ENCODE peak calls at places on chromosomes 7 and 10, in ten cellular contexts. P, S, X, C, H, V, W, G, Y and D are unnamed samples.
A peak's percentile ranks its signal among the peaks of the same experiment; 100 is the strongest.

GRCh38 chr10:117535045-117535751 is 7.3 kb upstream of the EMX2 start:
- DNase-seq in X (no peak), S (peak; percentile 31), P (no peak), C (no peak), W (no peak), G (no peak), Y (no peak), H (no peak), V (no peak), D (no peak)

GRCh38 chr10:121662945-121663917 is 65.0 kb upstream of the FGFR2 start:
- DNase-seq in C (no peak), G (no peak), P (no peak), V (no peak), H (no peak), Y (peak; percentile 26), W (no peak), S (peak; percentile 71), X (no peak), D (no peak)

GRCh38 chr7:28351450-28351849 is 60.9 kb upstream of the CREB5 start:
- DNase-seq in C (no peak), W (no peak), G (no peak), Y (no peak), H (no peak), S (no peak), X (no peak), V (no peak), P (no peak), D (no peak)

GRCh38 chr7:116173051-116174028 is 37.0 kb upstream of the TES start:
- DNase-seq in C (no peak), Y (no peak), V (peak; percentile 46), X (peak; percentile 28), S (peak; percentile 40), P (peak; percentile 52), H (no peak), G (peak; percentile 77), W (no peak), D (no peak)

GRCh38 chr10:74145133-74145532 is 5.5 kb downstream of the AP3M1 start:
- DNase-seq in Y (no peak), X (peak; percentile 71), V (no peak), W (no peak), P (peak; percentile 56), H (peak; percentile 67), C (no peak), G (peak; percentile 93), S (no peak), D (no peak)

GRCh38 chr7:141649865-141650499 is 52.0 kb downstream of the DENND11 start:
- DNase-seq in H (peak; percentile 87), W (no peak), Y (no peak), P (peak; percentile 66), V (peak; percentile 83), X (peak; percentile 83), G (peak; percentile 93), S (peak; percentile 92), C (no peak), D (no peak)

GRCh38 chr7:47067215-47067614 is 514.7 kb downstream of the TNS3 start:
- DNase-seq in Y (no peak), X (no peak), P (no peak), S (peak; percentile 3), H (no peak), C (no peak), G (no peak), W (no peak), V (no peak), D (no peak)

GRCh38 chr10:103333934-103334520 is 16.9 kb downstream of the PCGF6 start:
- DNase-seq in Y (no peak), G (peak; percentile 24), W (no peak), V (peak; percentile 3), H (peak; percentile 1), P (no peak), S (peak; percentile 6), C (no peak), X (peak; percentile 14), D (no peak)

GRCh38 chr7:43535031-43535451 is 47.9 kb upstream of the STK17A start:
- DNase-seq in Y (no peak), H (no peak), X (no peak), G (peak; percentile 86), V (no peak), S (no peak), P (no peak), C (no peak), W (no peak), D (no peak)

GRCh38 chr7:1978656-1979590 is 253.8 kb downstream of the MAD1L1 start:
- DNase-seq in V (no peak), H (no peak), G (no peak), W (no peak), C (no peak), X (no peak), S (no peak), P (no peak), Y (no peak), D (no peak)

GRCh38 chr7:101410743-101411476 is 48.2 kb downstream of the COL26A1 start:
- DNase-seq in S (peak; percentile 96), W (no peak), C (peak; percentile 25), V (no peak), X (peak; percentile 76), Y (no peak), H (no peak), G (no peak), P (no peak), D (peak; percentile 79)

GRCh38 chr7:108415821-108416536 is 40.3 kb downstream of the NRCAM start:
- DNase-seq in P (no peak), H (no peak), W (no peak), C (no peak), S (peak; percentile 37), G (peak; percentile 83), Y (no peak), X (peak; percentile 32), V (peak; percentile 32), D (no peak)

GRCh38 chr10:35378547-35379210 is 42.4 kb downstream of the CCNY start:
- DNase-seq in C (no peak), S (peak; percentile 65), G (peak; percentile 67), W (no peak), H (no peak), P (no peak), V (no peak), X (no peak), Y (no peak), D (no peak)

GRCh38 chr7:3722396-3722846 is 421.4 kb downstream of the SDK1 start:
- DNase-seq in W (no peak), S (peak; percentile 95), P (no peak), G (peak; percentile 23), Y (no peak), X (no peak), V (peak; percentile 93), C (peak; percentile 5), H (no peak), D (peak; percentile 68)

GRCh38 chr10:110456046-110456445 is 41.7 kb upstream of the DUSP5 start:
- DNase-seq in S (no peak), C (no peak), X (no peak), P (no peak), Y (no peak), W (no peak), H (no peak), V (no peak), G (no peak), D (no peak)

GRCh38 chr10:35691522-35692236 is 49.6 kb upstream of the FZD8 start:
- DNase-seq in C (no peak), G (no peak), X (no peak), Y (no peak), P (no peak), S (peak; percentile 71), V (peak; percentile 71), H (no peak), W (no peak), D (no peak)

GRCh38 chr10:95504187-95504800 is 56.9 kb downstream of the SORBS1 start:
- DNase-seq in Y (no peak), X (no peak), H (no peak), S (no peak), C (no peak), P (no peak), W (no peak), G (no peak), V (no peak), D (no peak)

GRCh38 chr10:44977287-44978212 is 1.1 kb downstream of the DEPP1 start:
- DNase-seq in X (no peak), G (no peak), W (no peak), C (no peak), H (no peak), V (no peak), S (no peak), Y (no peak), P (no peak), D (no peak)

GRCh38 chr10:35887686-35888085 is 245.6 kb upstream of the FZD8 start:
- DNase-seq in V (no peak), S (no peak), G (no peak), W (no peak), P (no peak), H (no peak), C (no peak), Y (no peak), X (no peak), D (no peak)

GRCh38 chr7:106744507-106745180 is 83.7 kb upstream of the CCDC71L start:
- DNase-seq in X (no peak), W (no peak), C (no peak), P (no peak), Y (no peak), S (peak; percentile 44), V (no peak), G (no peak), H (no peak), D (no peak)

GRCh38 chr10:101453791-101454718 is 100.1 kb downstream of the BTRC start:
- DNase-seq in G (peak; percentile 6), V (no peak), Y (no peak), H (peak; percentile 21), C (no peak), P (no peak), W (no peak), X (no peak), S (no peak), D (no peak)

GRCh38 chr7:27096756-27097514 is 1.1 kb upstream of the HOXA1 start:
- DNase-seq in Y (no peak), S (no peak), P (no peak), H (no peak), W (no peak), G (peak; percentile 59), X (peak; percentile 72), C (no peak), V (no peak), D (no peak)

GRCh38 chr7:96414931-96415292 is 93.0 kb upstream of the SLC25A13 start:
- DNase-seq in C (peak; percentile 13), G (peak; percentile 6), X (peak; percentile 41), V (peak; percentile 50), Y (no peak), H (no peak), S (peak; percentile 69), P (no peak), W (no peak), D (no peak)

GRCh38 chr10:15879058-15879457 is 18.8 kb upstream of the MINDY3 start:
- DNase-seq in S (peak; percentile 58), G (peak; percentile 51), W (no peak), P (no peak), Y (no peak), H (no peak), V (peak; percentile 6), X (peak; percentile 31), C (no peak), D (no peak)

GRCh38 chr7:6647541-6647940 is 10.4 kb downstream of the ZNF316 start:
- DNase-seq in X (no peak), W (no peak), Y (no peak), S (no peak), C (no peak), H (no peak), G (no peak), V (no peak), P (no peak), D (no peak)

GRCh38 chr10:63917363-63917762 is 396.2 kb downstream of the REEP3 start:
- DNase-seq in P (no peak), V (no peak), W (no peak), S (no peak), C (no peak), X (no peak), H (no peak), Y (no peak), G (no peak), D (no peak)

GRCh38 chr10:129048513-129048912 is 418.5 kb upstream of the MGMT start:
- DNase-seq in S (peak; percentile 74), G (no peak), V (no peak), Y (no peak), X (no peak), W (no peak), P (no peak), C (no peak), H (no peak), D (no peak)

GRCh38 chr7:75925717-75926435 is 10.9 kb downstream of the POR start:
- DNase-seq in S (no peak), C (no peak), W (no peak), Y (no peak), P (no peak), H (no peak), G (no peak), X (no peak), V (no peak), D (no peak)